ENCODE peak calls at places on chromosome X, in eight cellular contexts. U is stimulated activated CD4-positive, alpha-beta T cell treated with anti-CD3 and anti-CD28 coated beads, Interleukin-1b, Interleukin-23, amount 100 ng/mL, for 1 hour; T is upper lobe of right lung; W is CD8-positive, alpha-beta memory T cell; V is NCI-H2081; X is epithelial cell of esophagus; E is tibial nerve; M is NCI-H1105. I is an unnamed sample.

GRCh38 chrX:18426004-18426320 is 554 bp downstream of the CDKL5 start:
- DNase-seq in T (no peak), X (no peak), E (no peak), W (no peak), M (no peak), U (no peak), V (no peak), I (no peak)

GRCh38 chrX:14529288-14529989 is at the start of gene GLRA2:
- DNase-seq in W (no peak), T (no peak), V (no peak), X (peak; percentile 38), M (no peak), U (no peak), E (no peak), I (no peak)

GRCh38 chrX:15680401-15680800 is 15.8 kb upstream of the CLTRN start:
- DNase-seq in U (no peak), V (no peak), W (no peak), X (peak; percentile 35), T (no peak), E (no peak), M (no peak), I (no peak)

GRCh38 chrX:154012336-154012991 is 7.2 kb downstream of the IRAK1 start:
- DNase-seq in E (no peak), V (no peak), M (no peak), X (no peak), W (no peak), T (peak; percentile 65), U (no peak), I (no peak)

GRCh38 chrX:107324493-107325310 is 118.3 kb downstream of the DNAAF6 start:
- DNase-seq in W (no peak), T (peak; percentile 63), E (no peak), V (no peak), U (no peak), X (peak; percentile 52), M (no peak), I (peak; percentile 4)

GRCh38 chrX:15465347-15465746 is 27.8 kb downstream of the PIR start:
- DNase-seq in W (no peak), U (no peak), M (no peak), V (no peak), E (peak; percentile 41), T (no peak), X (peak; percentile 59), I (no peak)

GRCh38 chrX:152735101-152735500 is 1.5 kb downstream of the MAGEA12 start:
- DNase-seq in X (no peak), V (no peak), U (no peak), W (no peak), M (no peak), E (no peak), T (no peak), I (no peak)

GRCh38 chrX:44770111-44770510 is 73.7 kb upstream of the DUSP21 start:
- DNase-seq in T (no peak), V (no peak), U (no peak), M (no peak), X (peak; percentile 5), W (no peak), E (no peak), I (no peak)

GRCh38 chrX:74923942-74924448 is 1.3 kb downstream of the NEXMIF start:
- DNase-seq in E (no peak), V (peak; percentile 20), T (peak; percentile 62), M (no peak), X (no peak), W (no peak), U (no peak), I (no peak)

GRCh38 chrX:122046226-122046625 is 998.8 kb downstream of the GLUD2 start:
- DNase-seq in X (peak; percentile 59), M (no peak), E (no peak), V (no peak), W (no peak), T (no peak), U (no peak), I (no peak)

GRCh38 chrX:71671043-71671829 is 3.9 kb downstream of the LOC101059915 start:
- DNase-seq in X (peak; percentile 61), U (peak; percentile 45), V (no peak), T (peak; percentile 25), E (no peak), M (no peak), W (no peak), I (no peak)

GRCh38 chrX:47707031-47707780 is 48.2 kb upstream of the UXT start:
- DNase-seq in T (no peak), X (no peak), U (no peak), M (no peak), V (no peak), E (no peak), W (no peak), I (no peak)

GRCh38 chrX:19581786-19582185 is 66.5 kb upstream of the MAP3K15 start:
- DNase-seq in X (no peak), M (no peak), V (no peak), U (no peak), W (no peak), T (no peak), E (no peak), I (no peak)

GRCh38 chrX:13364230-13364629 is 44.4 kb upstream of the ATXN3L start:
- DNase-seq in X (no peak), E (no peak), V (no peak), W (no peak), M (no peak), T (no peak), U (no peak), I (no peak)

GRCh38 chrX:23822397-23822796 is 39.4 kb downstream of the SAT1 start:
- DNase-seq in V (peak; percentile 27), E (no peak), U (no peak), M (no peak), X (no peak), T (no peak), W (no peak), I (peak; percentile 24)

GRCh38 chrX:101659601-101660063 is at the start of gene ARMCX2:
- DNase-seq in M (peak; percentile 57), U (no peak), V (no peak), T (peak; percentile 67), X (peak; percentile 50), W (no peak), E (peak; percentile 43), I (peak; percentile 3)

GRCh38 chrX:118973389-118974087 is 880 bp upstream of the LONRF3 start:
- DNase-seq in T (peak; percentile 62), U (no peak), E (no peak), V (no peak), X (no peak), M (no peak), W (no peak), I (no peak)

GRCh38 chrX:39984191-39984956 is 113.4 kb downstream of the BCOR start:
- DNase-seq in M (no peak), U (no peak), V (no peak), X (peak; percentile 59), E (no peak), T (no peak), W (no peak), I (no peak)

GRCh38 chrX:133881893-133882292 is 103.5 kb downstream of the GPC3 start:
- DNase-seq in T (no peak), W (no peak), E (no peak), U (no peak), V (no peak), X (no peak), M (no peak), I (no peak)

GRCh38 chrX:24081661-24082154 is 27.0 kb downstream of the EIF2S3 start:
- DNase-seq in W (peak; percentile 56), U (no peak), X (peak; percentile 65), T (peak; percentile 71), M (peak; percentile 60), E (peak; percentile 11), V (no peak), I (peak; percentile 51)

GRCh38 chrX:141214216-141214615 is 28.1 kb downstream of the SPANXC start:
- DNase-seq in W (no peak), X (no peak), M (no peak), E (no peak), T (no peak), V (no peak), U (no peak), I (no peak)

GRCh38 chrX:100995469-100995868 is 26.0 kb downstream of the ARL13A start:
- DNase-seq in E (no peak), V (no peak), W (no peak), X (peak; percentile 78), M (no peak), U (no peak), T (no peak), I (no peak)

GRCh38 chrX:138748480-138748879 is 37.0 kb upstream of the FGF13 start:
- DNase-seq in V (no peak), T (no peak), M (no peak), E (no peak), X (peak; percentile 32), U (no peak), W (no peak), I (no peak)